ENCODE peak calls at places on chromosomes 11 and 22, in nine cellular contexts. I, D, X, C, J, Q, V, N and G are unnamed samples.

GRCh38 chr22:49473286-49473685 is 354.4 kb downstream of the BRD1 start:
- DNase-seq in I (no peak), D (no peak), X (peak), C (no peak), J (no peak), Q (no peak), V (no peak), N (no peak), G (no peak)

GRCh38 chr11:92269021-92269420 is 44.4 kb downstream of the FAT3 start:
- DNase-seq in I (no peak), D (no peak), X (no peak), C (no peak), J (peak), Q (peak), V (peak), N (no peak), G (no peak)

GRCh38 chr11:28598531-28598930 is 490.3 kb downstream of the METTL15 start:
- DNase-seq in I (no peak), D (no peak), X (no peak), C (no peak), J (no peak), Q (no peak), V (no peak), N (no peak), G (no peak)

GRCh38 chr22:37219534-37219933 is 7.3 kb upstream of the SSTR3 start:
- DNase-seq in I (no peak), D (no peak), X (no peak), C (no peak), J (no peak), Q (no peak), V (no peak), N (no peak), G (no peak)

GRCh38 chr11:19905280-19905853 is 192.7 kb downstream of the NAV2 start:
- DNase-seq in I (peak), D (no peak), X (no peak), C (no peak), J (peak), Q (no peak), V (peak), N (peak), G (no peak)

GRCh38 chr11:118379497-118379896 is 20.1 kb downstream of the UBE4A start:
- DNase-seq in I (no peak), D (no peak), X (no peak), C (no peak), J (no peak), Q (no peak), V (no peak), N (no peak), G (no peak)

GRCh38 chr11:102869354-102869753 is 5.4 kb downstream of the MMP12 start:
- DNase-seq in I (no peak), D (no peak), X (no peak), C (no peak), J (no peak), Q (no peak), V (no peak), N (no peak), G (no peak)

GRCh38 chr11:107929611-107930200 is 1.5 kb downstream of the RAB39A start:
- DNase-seq in I (no peak), D (no peak), X (no peak), C (no peak), J (no peak), Q (no peak), V (no peak), N (no peak), G (peak)

GRCh38 chr11:118910309-118911112 is 15.2 kb downstream of the BCL9L start:
- DNase-seq in I (no peak), D (peak), X (peak), C (peak), J (peak), Q (no peak), V (peak), N (no peak), G (no peak)

GRCh38 chr11:3126901-3127691 is 38.0 kb downstream of the OSBPL5 start:
- DNase-seq in I (no peak), D (no peak), X (peak), C (no peak), J (no peak), Q (no peak), V (no peak), N (no peak), G (no peak)

GRCh38 chr22:26785942-26786341 is 128.6 kb downstream of the MIAT start:
- DNase-seq in I (peak), D (no peak), X (no peak), C (no peak), J (no peak), Q (no peak), V (no peak), N (peak), G (peak)

GRCh38 chr11:19027829-19028595 is 32.5 kb downstream of the MRGPRX2 start:
- DNase-seq in I (no peak), D (no peak), X (no peak), C (no peak), J (peak), Q (peak), V (peak), N (no peak), G (no peak)

GRCh38 chr11:96365493-96365892 is 22.5 kb upstream of the MAML2 start:
- DNase-seq in I (no peak), D (no peak), X (no peak), C (no peak), J (no peak), Q (no peak), V (no peak), N (no peak), G (no peak)

GRCh38 chr22:42937164-42937854 is 77.6 kb downstream of the PACSIN2 start:
- DNase-seq in I (peak), D (peak), X (peak), C (peak), J (peak), Q (no peak), V (peak), N (peak), G (no peak)

GRCh38 chr11:123129920-123130319 is 65.1 kb downstream of the CLMP start:
- DNase-seq in I (no peak), D (no peak), X (no peak), C (no peak), J (peak), Q (no peak), V (peak), N (no peak), G (no peak)

GRCh38 chr22:43270314-43270908 is 72.8 kb downstream of the SCUBE1 start:
- DNase-seq in I (peak), D (peak), X (no peak), C (peak), J (no peak), Q (no peak), V (no peak), N (no peak), G (peak)

GRCh38 chr11:25769287-25769686 is 562.6 kb upstream of the ANO3 start:
- DNase-seq in I (no peak), D (no peak), X (no peak), C (no peak), J (no peak), Q (peak), V (no peak), N (no peak), G (no peak)

GRCh38 chr22:50683086-50683993 is 10.7 kb downstream of the SHANK3 start:
- DNase-seq in I (peak), D (no peak), X (no peak), C (no peak), J (no peak), Q (no peak), V (no peak), N (no peak), G (no peak)

GRCh38 chr11:27392715-27393114 is 29.7 kb upstream of the CCDC34 start:
- DNase-seq in I (no peak), D (no peak), X (no peak), C (no peak), J (peak), Q (no peak), V (peak), N (no peak), G (no peak)

GRCh38 chr22:36409911-36410756 is 22.4 kb upstream of the MYH9 start:
- DNase-seq in I (peak), D (peak), X (peak), C (peak), J (no peak), Q (peak), V (no peak), N (peak), G (peak)

GRCh38 chr22:31853736-31854500 is 90.4 kb upstream of the YWHAH start:
- DNase-seq in I (no peak), D (no peak), X (no peak), C (no peak), J (no peak), Q (no peak), V (peak), N (no peak), G (no peak)

GRCh38 chr22:31861226-31861840 is 83.0 kb upstream of the YWHAH start:
- DNase-seq in I (no peak), D (no peak), X (no peak), C (no peak), J (no peak), Q (no peak), V (peak), N (no peak), G (no peak)

GRCh38 chr22:31852691-31853370 is 91.5 kb upstream of the YWHAH start:
- DNase-seq in I (no peak), D (no peak), X (no peak), C (no peak), J (peak), Q (no peak), V (peak), N (no peak), G (no peak)

DNA sequence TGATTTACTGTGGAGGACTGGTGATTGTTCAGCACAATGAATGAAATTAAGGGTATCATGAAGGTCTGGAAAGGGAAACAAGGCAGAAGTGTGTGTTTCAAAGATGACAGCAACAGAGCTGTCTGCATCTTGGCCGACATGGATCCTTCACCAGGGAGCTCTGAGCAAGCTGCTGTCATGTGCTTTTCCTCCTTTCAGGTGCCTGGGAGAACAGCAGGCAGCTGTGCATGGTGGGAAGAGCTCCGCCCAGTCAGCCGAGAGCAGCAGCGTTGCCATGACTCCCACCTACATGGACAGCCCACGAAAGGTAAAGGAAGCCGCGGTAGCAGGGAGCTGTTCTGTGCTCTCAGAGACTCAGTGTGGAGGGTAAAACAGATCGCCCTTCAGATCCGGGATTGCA is 87.1 kb upstream of the YWHAH start:
- DNase-seq in I (no peak), D (peak), X (no peak), C (peak), J (no peak), Q (peak), V (no peak), N (no peak), G (no peak)
- TF ChIP-seq CTCF in I (no peak), D (no peak), X (no peak), C (no peak), J (no peak), Q (no peak), V (no peak), N (no peak), G (no peak)

GRCh38 chr11:66051371-66051765 is 796 bp upstream of the SF3B2 start:
- DNase-seq in I (no peak), D (no peak), X (no peak), C (no peak), J (no peak), Q (no peak), V (no peak), N (no peak), G (no peak)
- TF ChIP-seq CTCF in I (no peak), D (no peak), X (no peak), C (no peak), J (no peak), Q (no peak), V (no peak), N (no peak), G (no peak)

GRCh38 chr11:79159657-79160450 is 281.0 kb downstream of the TENM4 start:
- DNase-seq in I (no peak), D (no peak), X (no peak), C (no peak), J (peak), Q (no peak), V (no peak), N (no peak), G (no peak)
- TF ChIP-seq CTCF in I (no peak), D (no peak), X (no peak), C (peak), J (peak), Q (peak), V (peak), N (peak), G (peak)

DNA sequence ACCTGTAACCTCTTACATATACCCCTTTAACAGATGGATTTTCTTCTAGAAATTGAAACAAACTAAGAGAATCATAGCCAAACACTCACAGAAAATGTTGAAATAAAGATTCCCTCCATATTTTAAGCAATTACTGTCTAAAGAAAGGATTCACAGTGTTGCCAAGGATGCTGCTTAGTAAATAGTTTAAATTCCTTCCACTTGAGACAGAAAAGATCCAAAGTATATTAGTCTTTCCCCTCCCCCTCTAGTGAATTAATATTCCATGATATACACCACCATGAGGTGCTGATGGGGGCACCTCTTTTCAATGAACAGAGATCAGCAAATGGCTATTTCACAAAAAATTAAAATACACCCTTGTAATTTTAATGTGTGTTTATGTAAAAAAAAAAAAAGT is 186.8 kb downstream of the SOX6 start:
- DNase-seq in I (no peak), D (no peak), X (no peak), C (no peak), J (peak), Q (no peak), V (peak), N (no peak), G (no peak)
- TF ChIP-seq CTCF in I (no peak), D (no peak), X (no peak), C (no peak), J (no peak), Q (no peak), V (peak), N (no peak), G (no peak)

DNA sequence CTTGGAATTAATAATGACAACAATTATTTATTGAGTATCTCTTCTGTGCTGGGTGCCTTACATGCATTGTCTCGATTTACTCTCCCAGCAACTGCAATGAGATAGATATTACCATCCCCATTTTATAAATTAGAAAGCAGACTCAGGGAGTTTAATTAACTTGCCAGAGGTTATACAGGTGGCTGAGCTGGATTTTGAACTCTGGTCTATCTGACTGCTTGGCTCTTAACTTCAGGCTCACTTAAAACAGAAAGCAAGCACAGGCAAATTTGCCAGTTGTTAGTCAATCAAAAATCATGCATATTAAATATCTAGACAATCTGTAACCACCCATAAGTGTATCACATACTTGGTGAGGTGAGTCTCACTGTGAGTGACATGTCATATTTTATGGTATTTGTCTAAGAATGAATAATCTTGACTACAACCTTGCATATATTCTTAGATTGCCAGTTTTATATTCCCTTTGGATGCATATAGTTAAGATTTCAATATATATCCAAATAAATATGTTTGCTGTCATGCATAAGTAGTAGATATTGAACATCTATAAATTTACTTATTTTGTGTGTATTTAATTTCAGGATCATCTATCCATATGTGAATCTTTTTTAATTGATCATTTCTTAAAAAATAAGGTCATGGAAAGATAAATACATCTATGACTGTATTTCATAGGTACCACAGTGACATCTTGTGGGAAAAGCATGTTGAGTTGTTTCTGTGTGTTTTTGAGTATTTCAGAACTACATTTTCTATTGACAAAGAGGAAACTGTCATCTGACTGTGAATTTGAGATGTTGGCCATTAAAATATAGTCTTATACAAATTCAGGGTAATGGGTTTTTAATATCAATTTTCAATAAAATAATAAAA is 112.0 kb upstream of the ARHGAP42 start:
- DNase-seq in I (no peak), D (no peak), X (no peak), C (no peak), J (peak), Q (no peak), V (peak), N (no peak), G (no peak)
- TF ChIP-seq CTCF in I (no peak), D (no peak), X (no peak), C (peak), J (peak), Q (peak), V (peak), N (peak), G (no peak)